ENCODE peak calls at places on chromosomes 6 and 20, in seven cellular contexts. X is astrocyte of the spinal cord, W is foreskin keratinocyte, A is fibroblast of the aortic adventitia, S is foreskin fibroblast, G is HCT116, K is brain microvascular endothelial cell. B is an unnamed sample.

GRCh38 chr6:132190097-132190814 is 211.0 kb downstream of the MOXD1 start:
- DNase-seq in W (no peak), K (peak; percentile 45), G (peak; percentile 3), S (peak; percentile 48), A (peak; percentile 69), X (peak; percentile 37), B (no peak)

GRCh38 chr6:55980627-55981211 is 105.3 kb upstream of the BMP5 start:
- DNase-seq in G (peak; percentile 18), X (peak; percentile 50), W (peak; percentile 4), A (peak; percentile 76), K (peak; percentile 17), S (no peak), B (no peak)

GRCh38 chr6:70337379-70338073 is 34.6 kb upstream of the COL9A1 start:
- DNase-seq in X (no peak), W (no peak), S (no peak), G (no peak), A (no peak), K (no peak), B (peak; percentile 43)

GRCh38 chr20:47133809-47134456 is 222.6 kb downstream of the ZMYND8 start:
- DNase-seq in A (peak; percentile 83), W (peak; percentile 42), K (peak; percentile 62), S (peak; percentile 84), G (no peak), X (peak; percentile 48), B (no peak)

GRCh38 chr6:128597004-128597403 is 76.6 kb upstream of the PTPRK start:
- DNase-seq in X (no peak), W (no peak), G (no peak), S (no peak), A (no peak), K (no peak), B (no peak)

GRCh38 chr6:164897523-164898094 is 411.8 kb downstream of the C6orf118 start:
- DNase-seq in W (no peak), K (no peak), S (no peak), A (no peak), X (no peak), G (no peak), B (peak; percentile 4)

GRCh38 chr6:36116066-36116465 is 14.2 kb upstream of the MAPK13 start:
- DNase-seq in G (no peak), W (no peak), X (no peak), A (no peak), K (no peak), S (no peak), B (no peak)

GRCh38 chr20:20412750-20413149 is 44.8 kb downstream of the INSM1 start:
- DNase-seq in G (no peak), S (no peak), K (no peak), X (peak; percentile 67), W (no peak), A (no peak), B (no peak)

GRCh38 chr20:60138263-60139127 is 180.3 kb downstream of the CDH26 start:
- DNase-seq in A (no peak), S (no peak), W (no peak), X (peak; percentile 26), G (no peak), K (peak; percentile 50), B (no peak)

GRCh38 chr6:44020148-44020547 is 107.1 kb downstream of the MRPL14 start:
- DNase-seq in S (no peak), A (peak; percentile 95), X (no peak), W (no peak), K (no peak), G (no peak), B (no peak)

GRCh38 chr20:35251613-35251940 is 25.1 kb downstream of the MMP24 start:
- DNase-seq in W (no peak), A (no peak), X (no peak), G (no peak), K (no peak), S (no peak), B (no peak)

GRCh38 chr20:3276400-3277015 is 37.5 kb upstream of the SLC4A11 start:
- DNase-seq in K (peak; percentile 14), X (no peak), A (peak; percentile 60), G (peak; percentile 35), S (no peak), W (no peak), B (peak; percentile 45)
- TF ChIP-seq CTCF in K (peak; percentile 40), X (peak; percentile 27), A (peak; percentile 39), G (peak; percentile 51), S (no peak), W (peak; percentile 47), B (peak; percentile 39)

GRCh38 chr6:152118678-152119077 is 311.2 kb downstream of the ESR1 start:
- DNase-seq in X (no peak), G (no peak), A (no peak), W (no peak), S (no peak), K (no peak), B (no peak)
- TF ChIP-seq CTCF in X (no peak), G (peak; percentile 21), A (no peak), W (peak; percentile 60), S (no peak), K (peak; percentile 27), B (no peak)

GRCh38 chr20:14062786-14063185 is 67.5 kb downstream of the MACROD2 start:
- DNase-seq in X (peak; percentile 68), K (peak; percentile 41), W (no peak), S (peak; percentile 21), G (no peak), A (no peak), B (no peak)
- TF ChIP-seq CTCF in X (no peak), K (peak; percentile 11), W (no peak), S (no peak), G (no peak), A (no peak), B (no peak)

GRCh38 chr20:10381477-10381876 is 52.5 kb downstream of the MKKS start:
- DNase-seq in A (peak; percentile 9), K (no peak), X (no peak), W (no peak), S (no peak), G (no peak), B (no peak)
- TF ChIP-seq CTCF in A (no peak), K (peak; percentile 10), X (peak; percentile 17), W (peak; percentile 44), S (no peak), G (no peak), B (no peak)

DNA sequence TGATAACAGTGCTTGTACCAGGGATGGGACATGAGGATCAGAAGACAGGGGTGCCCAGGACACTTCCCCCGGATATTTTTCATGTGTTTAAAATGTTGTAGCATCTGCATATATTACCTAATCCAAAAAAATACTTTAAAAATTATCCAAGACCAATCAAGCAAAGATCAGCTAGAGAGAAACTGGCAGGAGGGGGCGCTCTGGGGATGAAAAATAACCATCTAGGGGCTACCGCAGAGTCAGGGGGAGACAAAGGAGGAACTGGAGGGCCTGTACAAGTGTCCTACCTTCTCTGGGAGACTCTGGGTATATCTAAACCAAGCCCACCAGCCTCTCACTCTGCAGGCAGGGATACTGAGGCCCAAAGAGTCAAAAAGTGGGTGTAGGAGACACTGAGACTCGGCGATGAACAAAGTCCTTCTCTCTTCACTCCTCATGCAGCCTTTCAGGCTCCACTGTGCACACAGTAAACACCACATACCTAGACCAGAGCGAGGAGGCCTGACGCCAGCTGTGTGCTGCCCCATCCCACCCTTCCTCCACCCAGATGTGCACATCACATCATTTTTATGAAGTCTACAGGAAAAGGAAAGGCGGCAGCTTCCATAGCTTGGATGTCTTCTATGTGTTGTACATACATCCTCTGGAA is 9.8 kb downstream of the RIMS4 start:
- DNase-seq in A (no peak), K (no peak), G (no peak), S (no peak), W (no peak), X (no peak), B (no peak)
- TF ChIP-seq CTCF in A (peak; percentile 19), K (peak; percentile 51), G (peak; percentile 51), S (no peak), W (peak; percentile 38), X (peak; percentile 22), B (peak; percentile 59)

GRCh38 chr6:101434601-101435000 is 41.1 kb downstream of the GRIK2 start:
- DNase-seq in G (no peak), S (no peak), X (no peak), A (no peak), K (no peak), W (no peak), B (no peak)
- TF ChIP-seq CTCF in G (no peak), S (no peak), X (no peak), A (no peak), K (no peak), W (no peak), B (no peak)

GRCh38 chr20:3454821-3455220 is 16.0 kb upstream of the ATRN start:
- DNase-seq in A (no peak), G (no peak), K (no peak), W (no peak), S (no peak), X (no peak), B (no peak)
- TF ChIP-seq CTCF in A (no peak), G (no peak), K (no peak), W (no peak), S (no peak), X (no peak), B (no peak)